ENCODE peak calls at places on chromosome 21, in five cellular contexts. D is testis; N is stimulated activated CD4-positive, alpha-beta T cell treated with anti-CD3 and anti-CD28 coated beads, Interleukin-1b, Interleukin-23, amount 100 ng/mL, for 1 hour; O is GM03348; E is D341Med. G is an unnamed sample.

GRCh38 chr21:45303751-45304150 is 16.1 kb upstream of the POFUT2 start:
- DNase-seq in O (no peak), E (no peak), D (no peak), N (no peak), G (peak)

GRCh38 chr21:32094792-32095191 is 184.1 kb downstream of the MIS18A start:
- DNase-seq in N (no peak), O (peak), E (no peak), D (no peak), G (no peak)

GRCh38 chr21:43827015-43827611 is 37.7 kb downstream of the RRP1 start:
- DNase-seq in E (peak), N (no peak), O (peak), D (no peak), G (no peak)

GRCh38 chr21:46253610-46254124 is 25.1 kb upstream of the LSS start:
- DNase-seq in N (no peak), O (no peak), E (no peak), D (no peak), G (peak)

GRCh38 chr21:42612390-42612789 is 41.0 kb upstream of the PDE9A start:
- DNase-seq in O (no peak), D (no peak), N (no peak), E (no peak), G (no peak)

GRCh38 chr21:38951095-38951745 is 145.5 kb downstream of the ETS2 start:
- DNase-seq in O (no peak), D (no peak), E (no peak), N (no peak), G (no peak)

GRCh38 chr21:17370263-17370662 is 142.6 kb upstream of the CXADR start:
- DNase-seq in O (no peak), E (no peak), N (no peak), D (no peak), G (no peak)

GRCh38 chr21:45972716-45973474 is 8.7 kb upstream of the COL6A1 start:
- DNase-seq in D (peak), E (peak), O (peak), N (no peak), G (peak)

GRCh38 chr21:46093668-46094400 is 4.1 kb upstream of the COL6A2 start:
- DNase-seq in N (no peak), E (peak), O (no peak), D (no peak), G (no peak)

GRCh38 chr21:36204980-36205379 is 48.4 kb downstream of the DOP1B start:
- DNase-seq in D (no peak), E (no peak), N (no peak), O (no peak), G (no peak)

GRCh38 chr21:29640233-29640554 is 299.6 kb downstream of the GRIK1 start:
- DNase-seq in E (no peak), N (no peak), O (no peak), D (no peak), G (no peak)

G was measured in BE2C.